ENCODE peak calls at places on chromosomes 11 and 22, in nine cellular contexts. Y is amniotic stem cell; K is activated CD4-positive, alpha-beta T cell treated with anti-CD3 and anti-CD28 coated beads, Interleukin-2, amount 50 U/mL, for 4 hours; C is NCI-H2081; I is GM23338; A is NCI-H2029; V is T-helper 1 cell; O is renal cortical epithelial cell; L is AG08395. J is an unnamed sample.

GRCh38 chr11:9017773-9018172 is 14.0 kb upstream of the NRIP3 start:
- DNase-seq in C (no peak), L (peak), O (no peak), A (no peak), I (no peak), Y (no peak), V (no peak), K (no peak), J (peak)

GRCh38 chr11:117826360-117826635 is 1.8 kb upstream of the FXYD2 start:
- DNase-seq in K (no peak), I (no peak), C (no peak), A (no peak), V (no peak), L (no peak), O (peak), Y (no peak), J (no peak)

GRCh38 chr11:71937826-71938225 is 9.0 kb downstream of the RNF121 start:
- DNase-seq in O (no peak), Y (no peak), C (no peak), I (no peak), L (no peak), V (no peak), A (no peak), K (no peak), J (no peak)

GRCh38 chr11:31397239-31397834 is 27.7 kb downstream of the DNAJC24 start:
- DNase-seq in V (peak), A (peak), Y (peak), I (peak), C (peak), K (no peak), O (peak), L (peak), J (no peak)

GRCh38 chr11:8282621-8283509 is 19.2 kb upstream of the LMO1 start:
- DNase-seq in K (no peak), C (no peak), V (no peak), O (peak), L (no peak), Y (no peak), I (peak), A (no peak), J (no peak)

GRCh38 chr22:37511368-37512104 is 7.7 kb downstream of the CARD10 start:
- DNase-seq in O (no peak), C (no peak), V (no peak), L (no peak), A (no peak), Y (no peak), I (no peak), K (no peak), J (no peak)

GRCh38 chr22:33921576-33922181 is 1.4 kb upstream of the LARGE1 start:
- DNase-seq in O (peak), V (no peak), A (peak), C (no peak), L (peak), K (no peak), I (peak), Y (peak), J (peak)

GRCh38 chr11:121236115-121237001 is 56.2 kb upstream of the SC5D start:
- DNase-seq in K (no peak), A (no peak), C (no peak), I (peak), L (no peak), O (no peak), V (peak), Y (no peak), J (no peak)

GRCh38 chr22:41779889-41780505 is 20.5 kb upstream of the CCDC134 start:
- DNase-seq in Y (no peak), K (peak), I (no peak), V (no peak), O (no peak), A (no peak), C (no peak), L (no peak), J (no peak)

GRCh38 chr11:126102436-126102894 is 39.8 kb upstream of the CDON start:
- DNase-seq in O (peak), L (no peak), A (peak), C (no peak), V (no peak), I (no peak), K (no peak), Y (no peak), J (no peak)

GRCh38 chr11:77311701-77312100 is 10.2 kb upstream of the GDPD4 start:
- DNase-seq in Y (no peak), I (no peak), L (peak), C (no peak), V (no peak), K (no peak), O (no peak), A (no peak), J (no peak)

GRCh38 chr11:76560219-76560618 is 110.3 kb downstream of the LRRC32 start:
- DNase-seq in K (no peak), Y (no peak), V (peak), I (no peak), C (no peak), A (no peak), O (no peak), L (peak), J (peak)

GRCh38 chr11:1978865-1979473 is 18.7 kb downstream of the H19 start:
- DNase-seq in Y (no peak), K (no peak), V (no peak), C (no peak), O (no peak), I (no peak), L (no peak), A (no peak), J (no peak)

GRCh38 chr11:94623120-94623735 is 56.1 kb downstream of the PIWIL4 start:
- DNase-seq in C (peak), A (peak), Y (peak), K (peak), O (peak), V (peak), L (peak), I (peak), J (peak)

GRCh38 chr22:41576877-41577276 is 12.8 kb downstream of the PMM1 start:
- DNase-seq in I (peak), O (peak), L (peak), V (peak), A (no peak), Y (no peak), K (no peak), C (no peak), J (peak)

GRCh38 chr11:32137263-32137662 is 46.4 kb downstream of the RCN1 start:
- DNase-seq in Y (peak), A (no peak), K (no peak), O (peak), C (no peak), I (no peak), L (peak), V (no peak), J (no peak)

GRCh38 chr11:65592840-65593517 is 2.6 kb downstream of the KCNK7 start:
- DNase-seq in O (no peak), I (no peak), Y (no peak), L (no peak), A (no peak), K (no peak), C (no peak), V (no peak), J (no peak)

GRCh38 chr22:50293441-50294318 is 13.8 kb downstream of the PLXNB2 start:
- DNase-seq in C (no peak), O (peak), K (no peak), I (peak), L (peak), Y (peak), V (no peak), A (no peak), J (no peak)

GRCh38 chr11:71927813-71928738 is at the start of gene XNDC1N:
- DNase-seq in Y (peak), V (peak), I (peak), C (peak), O (peak), K (peak), A (peak), L (peak), J (peak)

GRCh38 chr11:86891020-86891419 is 64.2 kb downstream of the FZD4 start:
- DNase-seq in Y (no peak), K (no peak), C (no peak), V (no peak), O (no peak), A (no peak), L (no peak), I (no peak), J (no peak)

GRCh38 chr11:118277312-118277711 is 13.2 kb upstream of the MPZL2 start:
- DNase-seq in V (peak), O (peak), L (no peak), K (no peak), Y (no peak), I (peak), C (no peak), A (no peak), J (peak)

GRCh38 chr11:113350646-113351045 is 36.3 kb downstream of the TTC12 start:
- DNase-seq in O (no peak), Y (no peak), A (peak), I (no peak), V (no peak), K (no peak), C (peak), L (no peak), J (no peak)

GRCh38 chr22:20139391-20140106 is 7.9 kb downstream of the ZDHHC8 start:
- DNase-seq in I (no peak), K (no peak), L (no peak), Y (no peak), O (no peak), A (no peak), V (no peak), C (no peak), J (no peak)

GRCh38 chr22:49270595-49271368 is 556.9 kb downstream of the BRD1 start:
- DNase-seq in Y (no peak), I (no peak), C (no peak), L (no peak), A (no peak), V (no peak), O (no peak), K (no peak), J (no peak)

GRCh38 chr11:72703281-72704008 is 29.2 kb upstream of the PDE2A start:
- DNase-seq in Y (peak), K (no peak), V (no peak), I (no peak), L (peak), A (no peak), C (no peak), O (no peak), J (peak)

GRCh38 chr22:43186272-43187170 is at the start of gene TTLL12:
- DNase-seq in K (peak), A (peak), O (no peak), C (peak), Y (no peak), L (peak), I (peak), V (peak), J (peak)

GRCh38 chr11:1001682-1002081 is 34.8 kb downstream of the MUC6 start:
- DNase-seq in I (no peak), A (no peak), V (no peak), O (no peak), L (no peak), Y (no peak), K (no peak), C (no peak), J (no peak)

GRCh38 chr11:32985600-32985999 is 30.1 kb upstream of the DEPDC7 start:
- DNase-seq in A (no peak), K (no peak), L (no peak), Y (no peak), V (no peak), C (no peak), O (no peak), I (no peak), J (no peak)

GRCh38 chr11:63212742-63213141 is 30.7 kb downstream of the SLC22A25 start:
- DNase-seq in Y (no peak), L (peak), A (no peak), O (peak), C (no peak), V (no peak), K (no peak), I (peak), J (no peak)

GRCh38 chr22:38016182-38017078 is 32.1 kb upstream of the SOX10 start:
- DNase-seq in V (no peak), I (peak), Y (no peak), L (peak), K (no peak), O (no peak), A (peak), C (no peak), J (peak)

GRCh38 chr11:86047275-86047991 is 21.5 kb downstream of the PICALM start:
- DNase-seq in A (no peak), O (peak), Y (no peak), L (peak), V (peak), K (no peak), I (no peak), C (no peak), J (peak)

GRCh38 chr22:38824587-38824986 is 19.2 kb downstream of the NPTXR start:
- DNase-seq in Y (peak), L (peak), I (peak), K (peak), A (no peak), V (peak), O (peak), C (no peak), J (peak)

GRCh38 chr11:114053406-114053805 is 6.1 kb upstream of the ZBTB16 start:
- DNase-seq in I (no peak), V (no peak), K (no peak), C (no peak), L (no peak), O (no peak), A (no peak), Y (no peak), J (no peak)

GRCh38 chr11:100636536-100636935 is 50.6 kb upstream of the ARHGAP42 start:
- DNase-seq in I (no peak), Y (no peak), L (no peak), A (no peak), C (no peak), K (no peak), V (no peak), O (no peak), J (no peak)